ENCODE peak calls at places on chromosomes 16 and 17, in eight cellular contexts. M, L, J, K, F, T, Y and U are unnamed samples.

GRCh38 chr16:84607694-84608093 is 10.2 kb downstream of the COTL1 start:
- ATAC-seq in M (no peak), L (peak), J (peak), K (peak), F (peak), T (no peak), Y (peak), U (peak)

GRCh38 chr16:14070555-14070876 is 603 bp upstream of the MRTFB start:
- ATAC-seq in M (peak), L (no peak), J (no peak), K (no peak), F (no peak), T (no peak), Y (no peak), U (no peak)

GRCh38 chr17:18860161-18860972 is 2.4 kb downstream of the PRPSAP2 start:
- ATAC-seq in M (no peak), L (peak), J (no peak), K (peak), F (peak), T (no peak), Y (no peak), U (peak)

GRCh38 chr17:21689604-21690003 is 2.7 kb upstream of the KCNJ18 start:
- ATAC-seq in M (no peak), L (no peak), J (peak), K (no peak), F (no peak), T (peak), Y (no peak), U (no peak)

GRCh38 chr16:4338125-4338582 is 13.0 kb downstream of the PAM16 start:
- ATAC-seq in M (peak), L (peak), J (peak), K (no peak), F (no peak), T (no peak), Y (no peak), U (no peak)

GRCh38 chr16:50818380-50818779 is 76.5 kb downstream of the CYLD start:
- ATAC-seq in M (no peak), L (no peak), J (no peak), K (no peak), F (no peak), T (no peak), Y (no peak), U (no peak)

GRCh38 chr17:48995871-48996695 is 1.1 kb upstream of the IGF2BP1 start:
- ATAC-seq in M (peak), L (peak), J (peak), K (peak), F (peak), T (no peak), Y (no peak), U (no peak)

GRCh38 chr16:54594646-54595381 is 308.2 kb upstream of the IRX3 start:
- ATAC-seq in M (no peak), L (no peak), J (no peak), K (no peak), F (no peak), T (no peak), Y (no peak), U (no peak)

GRCh38 chr16:81524382-81524781 is 79.8 kb downstream of the CMIP start:
- ATAC-seq in M (no peak), L (no peak), J (no peak), K (no peak), F (peak), T (no peak), Y (peak), U (peak)

GRCh38 chr16:79734721-79735120 is 134.2 kb upstream of the MAF start:
- ATAC-seq in M (no peak), L (no peak), J (no peak), K (no peak), F (no peak), T (no peak), Y (no peak), U (no peak)

GRCh38 chr16:74466872-74467271 is 45.6 kb upstream of the CLEC18B start:
- ATAC-seq in M (no peak), L (peak), J (no peak), K (peak), F (peak), T (no peak), Y (no peak), U (peak)

GRCh38 chr16:1072526-1073261 is at the start of gene SSTR5:
- ATAC-seq in M (no peak), L (no peak), J (peak), K (no peak), F (no peak), T (no peak), Y (no peak), U (no peak)

GRCh38 chr16:89037261-89038152 is 56.1 kb upstream of the ACSF3 start:
- ATAC-seq in M (peak), L (peak), J (peak), K (peak), F (peak), T (no peak), Y (no peak), U (peak)

GRCh38 chr17:44912763-44913544 is 2.3 kb downstream of the GFAP start:
- ATAC-seq in M (no peak), L (no peak), J (no peak), K (no peak), F (no peak), T (no peak), Y (no peak), U (no peak)

GRCh38 chr17:40607641-40608040 is 40.0 kb downstream of the SMARCE1 start:
- ATAC-seq in M (no peak), L (no peak), J (no peak), K (peak), F (peak), T (no peak), Y (peak), U (peak)

GRCh38 chr17:61157246-61157887 is 242.3 kb upstream of the TBX2 start:
- ATAC-seq in M (no peak), L (no peak), J (no peak), K (no peak), F (no peak), T (no peak), Y (no peak), U (no peak)

GRCh38 chr17:31435581-31435980 is 44.1 kb downstream of the RAB11FIP4 start:
- ATAC-seq in M (no peak), L (no peak), J (no peak), K (no peak), F (no peak), T (no peak), Y (no peak), U (no peak)

GRCh38 chr16:86604436-86605220 is 26.3 kb downstream of the FOXL1 start:
- ATAC-seq in M (peak), L (peak), J (no peak), K (peak), F (peak), T (no peak), Y (peak), U (peak)

GRCh38 chr17:49079840-49080663 is 52.5 kb upstream of the B4GALNT2 start:
- ATAC-seq in M (peak), L (no peak), J (no peak), K (no peak), F (no peak), T (no peak), Y (no peak), U (no peak)

GRCh38 chr17:81094224-81094743 is 59.3 kb downstream of the BAIAP2 start:
- ATAC-seq in M (no peak), L (no peak), J (no peak), K (no peak), F (no peak), T (no peak), Y (no peak), U (no peak)

GRCh38 chr17:35898283-35899070 is 18.3 kb upstream of the CCL5 start:
- ATAC-seq in M (no peak), L (no peak), J (no peak), K (peak), F (peak), T (no peak), Y (peak), U (peak)

GRCh38 chr16:87003414-87003755 is 313.8 kb downstream of the C16orf95 start:
- ATAC-seq in M (no peak), L (no peak), J (no peak), K (no peak), F (no peak), T (no peak), Y (no peak), U (no peak)

GRCh38 chr17:61205931-61206330 is 193.7 kb upstream of the TBX2 start:
- ATAC-seq in M (no peak), L (no peak), J (no peak), K (no peak), F (no peak), T (no peak), Y (no peak), U (no peak)

GRCh38 chr16:53282975-53283946 is 151.0 kb upstream of the RBL2 start:
- ATAC-seq in M (peak), L (no peak), J (peak), K (no peak), F (no peak), T (no peak), Y (no peak), U (no peak)

GRCh38 chr17:72514888-72515287 is 394.1 kb downstream of the SOX9 start:
- ATAC-seq in M (no peak), L (no peak), J (peak), K (no peak), F (no peak), T (no peak), Y (no peak), U (no peak)

GRCh38 chr17:49527927-49528651 is 33.0 kb downstream of the NGFR start:
- ATAC-seq in M (no peak), L (no peak), J (no peak), K (no peak), F (no peak), T (no peak), Y (no peak), U (no peak)

GRCh38 chr17:9529033-9529748 is 46.4 kb downstream of the STX8 start:
- ATAC-seq in M (peak), L (peak), J (peak), K (peak), F (peak), T (no peak), Y (no peak), U (peak)

GRCh38 chr17:35942588-35943186 is 826 bp downstream of the LYZL6 start:
- ATAC-seq in M (no peak), L (no peak), J (no peak), K (no peak), F (no peak), T (no peak), Y (no peak), U (no peak)

GRCh38 chr17:80826346-80826954 is 165.2 kb upstream of the CHMP6 start:
- ATAC-seq in M (no peak), L (no peak), J (peak), K (no peak), F (peak), T (no peak), Y (no peak), U (peak)

GRCh38 chr16:1782408-1783247 is at the start of the genes NUBP2 and SPSB3:
- ATAC-seq in M (peak), L (peak), J (peak), K (peak), F (peak), T (peak), Y (peak), U (peak)

GRCh38 chr16:57821149-57821971 is 19.1 kb upstream of the KIFC3 start:
- ATAC-seq in M (peak), L (no peak), J (no peak), K (no peak), F (no peak), T (no peak), Y (no peak), U (no peak)

GRCh38 chr17:35889818-35890773 is 9.9 kb upstream of the CCL5 start:
- ATAC-seq in M (no peak), L (peak), J (peak), K (no peak), F (no peak), T (no peak), Y (no peak), U (no peak)

GRCh38 chr16:17105239-17105721 is 365.5 kb downstream of the XYLT1 start:
- ATAC-seq in M (no peak), L (no peak), J (no peak), K (no peak), F (no peak), T (no peak), Y (no peak), U (no peak)

GRCh38 chr16:10921536-10922327 is 20.5 kb downstream of the DEXI start:
- ATAC-seq in M (no peak), L (no peak), J (peak), K (no peak), F (no peak), T (peak), Y (peak), U (no peak)

GRCh38 chr17:75723201-75723930 is 2.1 kb downstream of the ITGB4 start:
- ATAC-seq in M (peak), L (no peak), J (peak), K (no peak), F (no peak), T (peak), Y (no peak), U (no peak)

GRCh38 chr17:17831208-17832039 is 5.4 kb downstream of the SREBF1 start:
- ATAC-seq in M (no peak), L (no peak), J (no peak), K (no peak), F (no peak), T (no peak), Y (no peak), U (no peak)